ENCODE peak calls at places on chromosome 1, in eight cellular contexts. M is GM12878, K is lower lobe of right lung, G is lung, B is cardiac muscle cell, R is thoracic aorta, P is brain microvascular endothelial cell, O is HCT116. D is an unnamed sample.

GRCh38 chr1:24110642-24111263 is 1.2 kb downstream of the MYOM3 start:
- DNase-seq in B (peak; percentile 37), K (peak; percentile 41), M (no peak), O (no peak), P (no peak), R (no peak), G (no peak), D (no peak)

GRCh38 chr1:107794571-107794970 is 170.4 kb downstream of the VAV3 start:
- DNase-seq in O (no peak), P (no peak), B (no peak), M (no peak), G (no peak), K (no peak), R (no peak), D (no peak)

GRCh38 chr1:3638676-3639075 is 11.2 kb downstream of the WRAP73 start:
- DNase-seq in M (no peak), G (no peak), B (no peak), O (no peak), P (no peak), K (no peak), R (no peak), D (no peak)

GRCh38 chr1:25468037-25468436 is 37.3 kb downstream of the MACO1 start:
- DNase-seq in O (no peak), B (peak; percentile 72), G (no peak), M (no peak), K (no peak), P (peak; percentile 10), R (no peak), D (no peak)

GRCh38 chr1:17606826-17607440 is 67.4 kb downstream of the ARHGEF10L start:
- DNase-seq in K (peak; percentile 79), B (peak; percentile 79), M (no peak), O (peak; percentile 36), R (no peak), G (peak; percentile 75), P (peak; percentile 47), D (no peak)

GRCh38 chr1:236451796-236452373 is 57.8 kb downstream of the EDARADD start:
- DNase-seq in G (no peak), R (no peak), M (no peak), B (peak; percentile 12), O (peak; percentile 22), P (no peak), K (no peak), D (no peak)

GRCh38 chr1:176222196-176222595 is 15.1 kb upstream of the COP1 start:
- DNase-seq in G (no peak), B (no peak), K (no peak), M (no peak), O (no peak), R (no peak), P (no peak), D (no peak)

GRCh38 chr1:27574001-27574781 is 29.8 kb downstream of the AHDC1 start:
- DNase-seq in K (no peak), R (no peak), B (no peak), P (no peak), O (no peak), G (no peak), M (no peak), D (no peak)

GRCh38 chr1:200231787-200232222 is 178.0 kb downstream of the ZNF281 start:
- DNase-seq in M (no peak), B (no peak), P (no peak), R (no peak), O (no peak), G (no peak), K (no peak), D (no peak)

GRCh38 chr1:162029205-162029604 is 5.5 kb upstream of the OLFML2B start:
- DNase-seq in M (no peak), B (no peak), G (no peak), R (no peak), O (no peak), P (no peak), K (no peak), D (no peak)

GRCh38 chr1:157105988-157106812 is 6.6 kb upstream of the ETV3L start:
- DNase-seq in R (no peak), G (no peak), P (peak; percentile 91), B (no peak), O (no peak), M (peak; percentile 41), K (peak; percentile 63), D (peak; percentile 26)

GRCh38 chr1:25030674-25031589 is 100.9 kb upstream of the RUNX3 start:
- DNase-seq in O (no peak), B (no peak), R (no peak), P (peak; percentile 43), K (no peak), G (no peak), M (peak; percentile 91), D (no peak)

GRCh38 chr1:36988311-36988710 is 46.0 kb downstream of the GRIK3 start:
- DNase-seq in K (peak; percentile 72), G (peak; percentile 65), R (no peak), B (no peak), M (no peak), O (no peak), P (no peak), D (no peak)

GRCh38 chr1:18965206-18966173 is 9.0 kb upstream of the IFFO2 start:
- DNase-seq in K (no peak), R (no peak), P (no peak), G (no peak), O (no peak), B (no peak), M (no peak), D (peak; percentile 55)

GRCh38 chr1:110495926-110496600 is 22.9 kb downstream of the KCNA10 start:
- DNase-seq in B (peak; percentile 89), R (no peak), P (peak; percentile 77), O (peak; percentile 68), K (peak; percentile 76), G (peak; percentile 79), M (no peak), D (peak; percentile 12)

GRCh38 chr1:8477983-8478362 is 160.1 kb downstream of the SLC45A1 start:
- DNase-seq in M (no peak), G (no peak), R (no peak), K (no peak), B (no peak), O (no peak), P (no peak), D (no peak)

DNA sequence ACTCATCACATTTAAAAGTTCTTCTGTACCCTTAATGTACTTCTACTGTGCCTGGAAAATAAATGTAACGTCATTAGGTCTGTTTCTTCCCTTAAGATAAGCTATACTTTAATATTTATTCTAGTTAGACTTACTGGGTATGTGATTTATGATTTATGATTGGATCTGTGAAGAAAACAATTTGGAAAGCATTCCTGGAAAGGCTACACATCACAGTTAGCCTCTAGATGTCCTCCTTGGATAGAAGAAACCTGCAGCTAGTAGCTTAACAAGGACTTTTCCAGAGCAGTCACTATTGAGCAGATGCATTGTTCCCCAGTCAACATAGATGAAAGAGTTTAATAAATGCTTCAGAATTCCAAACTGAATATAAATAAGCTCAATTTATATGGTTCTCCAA is 22.2 kb upstream of the ABL2 start:
- DNase-seq in B (peak; percentile 46), P (peak; percentile 38), K (no peak), M (no peak), O (no peak), R (no peak), G (no peak), D (no peak)
- TF ChIP-seq CTCF in B (peak; percentile 67), P (peak; percentile 56), K (peak; percentile 43), M (peak; percentile 47), O (peak; percentile 51), R (no peak), G (peak; percentile 28), D (peak; percentile 35)

GRCh38 chr1:35186239-35186638 is 6.7 kb downstream of the SFPQ start:
- DNase-seq in P (no peak), B (no peak), K (no peak), R (no peak), G (no peak), M (no peak), O (no peak), D (no peak)

GRCh38 chr1:35184495-35185199 is 8.3 kb downstream of the SFPQ start:
- DNase-seq in P (no peak), G (no peak), O (no peak), B (no peak), K (no peak), R (no peak), M (no peak), D (no peak)

GRCh38 chr1:35187816-35188342 is 5.1 kb downstream of the SFPQ start:
- DNase-seq in G (no peak), R (no peak), O (no peak), M (no peak), P (no peak), K (no peak), B (no peak), D (no peak)

GRCh38 chr1:35181790-35182455 is 11.0 kb downstream of the SFPQ start:
- DNase-seq in B (no peak), O (no peak), K (no peak), G (no peak), R (no peak), P (no peak), M (no peak), D (no peak)

DNA sequence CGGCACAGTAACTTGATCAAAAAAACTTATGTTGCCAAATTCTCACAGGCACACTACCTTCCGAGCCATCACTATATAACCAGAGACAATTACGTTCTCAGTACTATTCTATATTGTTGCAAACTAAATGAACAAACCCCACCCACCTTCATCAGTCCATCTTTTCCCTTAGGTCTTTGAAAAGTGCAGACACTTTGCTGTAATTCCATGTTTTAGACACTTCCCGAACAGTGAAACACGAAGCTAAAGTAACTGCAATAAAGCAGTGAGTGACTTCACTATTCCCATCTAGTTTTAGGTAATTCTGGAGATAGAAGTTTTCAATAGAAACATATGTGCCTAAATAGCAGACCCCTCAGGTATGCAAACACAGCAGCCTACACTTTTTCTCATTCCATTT is 7.7 kb downstream of the SFPQ start:
- DNase-seq in O (no peak), B (no peak), K (no peak), G (no peak), R (no peak), P (no peak), M (no peak), D (no peak)
- H3K4me3 ChIP-seq in O (no peak overlapping the region), B (no peak overlapping the region), K (no peak overlapping the region), G (no peak overlapping the region), R (no peak overlapping the region), P (no peak overlapping the region), M (no peak overlapping the region), D (no peak overlapping the region)

GRCh38 chr1:239896569-239896968 is 195.1 kb upstream of the FMN2 start:
- DNase-seq in P (no peak), O (no peak), K (no peak), M (no peak), G (no peak), R (no peak), B (no peak), D (no peak)
- H3K36me3 ChIP-seq in P (no peaks in the 10 kb centered on the region), O (no peaks in the 10 kb centered on the region), K (no peaks in the 10 kb centered on the region), M (no peaks in the 10 kb centered on the region), G (no peaks in the 10 kb centered on the region), R (no peaks in the 10 kb centered on the region), B (no peaks in the 10 kb centered on the region), D (no peaks in the 10 kb centered on the region)

DNA sequence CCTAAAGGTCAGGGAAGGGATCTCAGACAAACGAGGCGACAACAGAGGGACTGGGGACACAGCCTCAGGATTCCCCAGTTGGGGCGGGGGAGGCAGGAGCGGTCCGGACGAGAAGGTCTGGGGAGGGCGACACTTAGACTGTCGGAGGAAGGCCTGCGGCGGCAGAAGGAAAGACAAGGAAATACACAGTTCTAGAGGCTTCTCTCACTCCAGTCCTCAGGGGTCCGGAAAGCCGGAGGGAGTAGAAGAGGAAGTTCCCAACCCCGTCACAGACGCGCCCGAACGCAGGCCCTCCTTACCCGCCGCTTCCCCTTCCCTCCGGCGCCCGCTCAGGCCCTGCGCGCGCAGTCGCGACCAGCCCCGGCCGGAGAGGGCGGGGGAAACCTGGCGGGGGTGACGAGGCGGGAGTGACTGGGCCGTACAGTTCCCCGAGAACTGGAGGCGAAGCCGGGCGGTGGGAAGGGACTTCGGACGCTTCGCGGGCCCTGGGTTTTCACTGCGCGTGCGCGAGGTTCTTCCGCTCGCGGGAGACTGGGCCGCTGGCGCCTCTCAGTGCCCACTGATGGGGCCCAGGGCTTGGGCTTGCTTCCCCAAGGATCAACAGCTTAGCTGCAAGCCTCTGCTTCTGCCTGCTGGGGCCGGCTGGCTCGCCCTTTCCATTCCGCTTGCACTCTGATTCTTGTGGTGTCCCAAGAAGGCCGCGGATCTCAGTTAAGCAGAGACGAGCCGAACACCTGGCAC is at the start of gene IPP:
- DNase-seq in K (peak; percentile 99), P (peak; percentile 93), R (peak; percentile 82), M (peak; percentile 90), B (peak; percentile 99), O (peak; percentile 94), G (peak; percentile 98), D (peak; percentile 89)
- TF ChIP-seq CTCF in K (peak; percentile 33), P (peak; percentile 38), R (no peak), M (peak; percentile 69), B (peak; percentile 31), O (no peak), G (peak; percentile 12), D (no peak)

D was measured in kidney epithelial cell.